ENCODE peak calls at places on chromosomes 3 and 15, in five cellular contexts. S is naive B cell, O is germinal center, L is endodermal cell, G is upper lobe of right lung. W is an unnamed sample.

GRCh38 chr3:100231668-100232067 is 29.1 kb upstream of the TBC1D23 start:
- DNase-seq in S (no peak), O (no peak), L (no peak), G (no peak), W (no peak)

GRCh38 chr3:38577089-38578080 is 72.1 kb downstream of the SCN5A start:
- DNase-seq in S (no peak), O (no peak), L (no peak), G (peak), W (no peak)

GRCh38 chr3:133941390-133941789 is 45.7 kb upstream of the RAB6B start:
- DNase-seq in S (no peak), O (no peak), L (peak), G (no peak), W (no peak)

GRCh38 chr3:112293368-112294321 is at the start of gene SLC9C1:
- DNase-seq in S (peak), O (peak), L (peak), G (peak), W (peak)

GRCh38 chr3:177377166-177377565 is 179.9 kb upstream of the TBL1XR1 start:
- DNase-seq in S (no peak), O (no peak), L (no peak), G (peak), W (no peak)

GRCh38 chr3:48271763-48272498 is 31.0 kb downstream of the ZNF589 start:
- DNase-seq in S (no peak), O (no peak), L (peak), G (no peak), W (no peak)

GRCh38 chr3:171461087-171461917 is 1.1 kb upstream of the TNIK start:
- DNase-seq in S (peak), O (no peak), L (no peak), G (no peak), W (no peak)

GRCh38 chr3:182325213-182325941 is 467.9 kb upstream of the ATP11B start:
- DNase-seq in S (no peak), O (peak), L (no peak), G (no peak), W (no peak)

GRCh38 chr3:36540898-36541518 is 160.7 kb downstream of the STAC start:
- DNase-seq in S (no peak), O (no peak), L (peak), G (no peak), W (peak)

GRCh38 chr3:48797626-48798025 is 50.0 kb downstream of the PRKAR2A start:
- DNase-seq in S (no peak), O (no peak), L (no peak), G (no peak), W (no peak)

GRCh38 chr15:76057332-76058000 is 2.3 kb upstream of the TMEM266 start:
- DNase-seq in S (peak), O (peak), L (peak), G (no peak), W (peak)

GRCh38 chr3:161275919-161276318 is 54.8 kb downstream of the NMD3 start:
- DNase-seq in S (no peak), O (no peak), L (no peak), G (no peak), W (no peak)

GRCh38 chr3:132880986-132881385 is 157.2 kb upstream of the TMEM108 start:
- DNase-seq in S (no peak), O (no peak), L (no peak), G (no peak), W (no peak)

GRCh38 chr3:126607214-126607908 is 47.6 kb downstream of the TXNRD3 start:
- DNase-seq in S (no peak), O (no peak), L (no peak), G (no peak), W (peak)